ENCODE peak calls at places on chromosomes 12 and 14, in eight cellular contexts. S, T, O, E, W, L, P and I are unnamed samples.

GRCh38 chr12:67721216-67721615 is 72.7 kb downstream of the DYRK2 start:
- DNase-seq in S (no peak), T (no peak), O (no peak), E (no peak), W (no peak), L (no peak), P (no peak), I (no peak)

GRCh38 chr12:82279597-82279996 is 78.6 kb downstream of the CCDC59 start:
- DNase-seq in S (no peak), T (no peak), O (no peak), E (no peak), W (no peak), L (no peak), P (no peak), I (no peak)

GRCh38 chr14:69953266-69953905 is 74.2 kb downstream of the SMOC1 start:
- DNase-seq in S (no peak), T (no peak), O (no peak), E (no peak), W (peak; percentile 14), L (no peak), P (no peak), I (peak; percentile 14)

GRCh38 chr14:102586420-102587119 is 5.9 kb upstream of the RCOR1 start:
- DNase-seq in S (no peak), T (no peak), O (no peak), E (no peak), W (no peak), L (peak; percentile 53), P (peak; percentile 73), I (no peak)

GRCh38 chr14:71439247-71439646 is 493.0 kb upstream of the RGS6 start:
- DNase-seq in S (no peak), T (no peak), O (no peak), E (no peak), W (no peak), L (no peak), P (peak; percentile 27), I (no peak)

GRCh38 chr14:39350866-39351265 is 81.4 kb downstream of the FBXO33 start:
- DNase-seq in S (no peak), T (no peak), O (no peak), E (no peak), W (no peak), L (no peak), P (no peak), I (no peak)

GRCh38 chr12:3071107-3071506 is 6.1 kb upstream of the TSPAN9 start:
- DNase-seq in S (peak; percentile 28), T (no peak), O (no peak), E (peak; percentile 69), W (no peak), L (no peak), P (no peak), I (no peak)

GRCh38 chr14:76112889-76113611 is 38.7 kb upstream of the GPATCH2L start:
- DNase-seq in S (peak; percentile 75), T (no peak), O (no peak), E (no peak), W (no peak), L (no peak), P (no peak), I (no peak)

GRCh38 chr12:50197297-50197727 is 30.1 kb upstream of the CERS5 start:
- DNase-seq in S (no peak), T (no peak), O (no peak), E (no peak), W (no peak), L (no peak), P (no peak), I (no peak)

GRCh38 chr12:52946797-52947547 is 1.9 kb upstream of the KRT18 start:
- DNase-seq in S (peak; percentile 47), T (no peak), O (no peak), E (no peak), W (no peak), L (no peak), P (no peak), I (no peak)

GRCh38 chr12:47377414-47378221 is 297.9 kb upstream of the AMIGO2 start:
- DNase-seq in S (no peak), T (peak; percentile 71), O (peak; percentile 90), E (peak; percentile 78), W (no peak), L (peak; percentile 97), P (peak; percentile 100), I (no peak)

DNA sequence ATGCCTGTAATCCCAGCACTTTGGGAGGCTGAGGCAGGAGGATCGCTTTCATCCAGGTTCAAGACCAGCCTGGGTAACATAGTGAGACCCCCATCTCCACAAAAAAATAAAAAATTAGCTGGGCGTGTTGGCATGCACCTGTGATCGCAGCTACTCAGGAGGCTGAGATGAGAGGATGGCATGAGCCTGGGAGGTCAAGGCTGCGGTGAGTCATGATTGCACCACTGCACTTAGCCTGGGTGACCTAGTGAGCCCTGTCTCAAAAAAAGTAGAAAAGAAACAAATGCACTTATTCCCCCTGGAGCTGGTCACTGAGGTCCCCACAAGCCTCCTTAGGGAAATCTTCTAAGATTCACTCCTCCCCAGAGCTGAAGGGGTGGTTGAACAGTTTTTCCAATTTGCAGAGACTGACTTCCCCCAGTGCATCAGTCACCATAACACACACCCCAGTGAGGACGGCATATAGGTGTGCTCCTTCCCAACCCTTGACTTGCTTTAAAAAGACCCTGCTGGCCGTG is 1.6 kb downstream of the CD9 start:
- DNase-seq in S (no peak), T (no peak), O (no peak), E (no peak), W (no peak), L (no peak), P (no peak), I (no peak)
- H3K27ac ChIP-seq in S (no peak overlapping the region), T (no peak overlapping the region), O (peak overlapping the region; percentile 87), E (peak overlapping the region; percentile 90), W (peak overlapping the region; percentile 94), L (no peak overlapping the region), P (no peak overlapping the region), I (peak overlapping the region; percentile 97)

DNA sequence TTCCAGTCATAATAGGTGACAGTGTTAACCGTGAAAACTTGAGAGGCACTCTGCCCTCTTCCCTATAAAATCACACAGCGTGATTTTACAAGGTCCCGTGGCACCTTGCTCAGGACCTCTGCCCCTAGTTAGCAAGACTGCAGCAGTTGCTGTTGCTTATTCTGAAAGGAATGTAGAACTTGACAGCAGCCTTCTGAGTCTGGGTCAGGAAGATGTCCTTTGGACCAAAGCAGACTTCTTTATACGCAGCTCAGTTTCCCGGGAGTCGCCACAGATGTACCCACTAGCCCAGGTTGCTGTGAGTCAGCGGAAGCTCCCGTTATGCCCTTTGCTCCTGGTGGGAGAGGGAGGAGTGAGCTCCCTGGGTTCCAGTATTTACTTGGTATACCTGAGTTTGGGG is 13.2 kb downstream of the PRKAB1 start:
- DNase-seq in S (no peak), T (no peak), O (no peak), E (peak; percentile 41), W (no peak), L (no peak), P (no peak), I (no peak)
- H3K27ac ChIP-seq in S (no peak overlapping the region), T (no peak overlapping the region), O (no peak overlapping the region), E (peak overlapping the region; percentile 90), W (no peak overlapping the region), L (no peak overlapping the region), P (no peak overlapping the region), I (no peak overlapping the region)

GRCh38 chr12:6330192-6330591 is 11.7 kb downstream of the TNFRSF1A start:
- DNase-seq in S (no peak), T (no peak), O (no peak), E (no peak), W (no peak), L (no peak), P (no peak), I (no peak)
- H3K27ac ChIP-seq in S (no peak overlapping the region), T (no peak overlapping the region), O (peak overlapping the region; percentile 95), E (no peak overlapping the region), W (no peak overlapping the region), L (no peak overlapping the region), P (peak overlapping the region; percentile 1), I (no peak overlapping the region)

GRCh38 chr12:57454566-57455373 is at the start of gene INHBE:
- DNase-seq in S (peak; percentile 97), T (peak; percentile 38), O (no peak), E (peak; percentile 83), W (no peak), L (peak; percentile 94), P (peak; percentile 96), I (no peak)
- H3K27ac ChIP-seq in S (no peak within 1 kb of the TSS), T (peak within 1 kb of the TSS; percentile 66), O (peak within 1 kb of the TSS; percentile 99), E (peak within 1 kb of the TSS; percentile 91), W (no peak within 1 kb of the TSS), L (peak within 1 kb of the TSS; percentile 98), P (peak within 1 kb of the TSS; percentile 73), I (no peak within 1 kb of the TSS)

DNA sequence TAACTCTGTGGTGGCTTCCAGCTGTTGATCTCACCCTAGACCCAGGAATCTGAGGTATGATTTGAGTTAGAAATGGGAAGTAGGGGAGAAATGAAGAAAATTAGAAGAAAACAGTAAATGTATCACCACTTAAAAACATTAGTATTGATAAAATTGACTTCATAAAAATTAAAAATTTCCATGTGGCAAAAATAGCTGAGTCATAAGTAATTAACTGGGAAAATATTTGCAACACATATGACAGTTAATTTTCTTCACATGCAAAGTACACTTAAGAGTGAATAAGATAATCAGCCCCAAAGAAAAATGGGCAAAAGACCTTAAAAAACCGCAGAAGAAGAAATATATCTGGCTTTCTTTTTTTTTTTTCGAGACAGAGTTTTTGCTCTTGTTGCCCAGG is 25.5 kb upstream of the ADIPOR2 start:
- DNase-seq in S (no peak), T (no peak), O (no peak), E (no peak), W (no peak), L (no peak), P (no peak), I (no peak)
- H3K27ac ChIP-seq in S (no peak overlapping the region), T (no peak overlapping the region), O (peak overlapping the region; percentile 8), E (no peak overlapping the region), W (no peak overlapping the region), L (no peak overlapping the region), P (no peak overlapping the region), I (peak overlapping the region; percentile 42)

GRCh38 chr14:91935621-91936020 is 11.9 kb downstream of the FBLN5 start:
- DNase-seq in S (no peak), T (no peak), O (no peak), E (no peak), W (no peak), L (no peak), P (no peak), I (no peak)

GRCh38 chr14:91927800-91928199 is 19.7 kb downstream of the FBLN5 start:
- DNase-seq in S (no peak), T (no peak), O (no peak), E (no peak), W (no peak), L (no peak), P (no peak), I (no peak)

GRCh38 chr14:91929700-91930099 is 17.8 kb downstream of the FBLN5 start:
- DNase-seq in S (no peak), T (no peak), O (no peak), E (no peak), W (no peak), L (no peak), P (peak; percentile 40), I (no peak)

GRCh38 chr14:91934554-91935285 is 12.8 kb downstream of the FBLN5 start:
- DNase-seq in S (no peak), T (no peak), O (no peak), E (no peak), W (no peak), L (no peak), P (no peak), I (no peak)

GRCh38 chr14:91931478-91932088 is 15.9 kb downstream of the FBLN5 start:
- DNase-seq in S (no peak), T (no peak), O (no peak), E (no peak), W (no peak), L (no peak), P (no peak), I (no peak)
- H3K27ac ChIP-seq in S (no peak overlapping the region), T (no peak overlapping the region), O (no peak overlapping the region), E (no peak overlapping the region), W (no peak overlapping the region), L (no peak overlapping the region), P (no peak overlapping the region), I (no peak overlapping the region)

GRCh38 chr12:57823131-57823907 is 4.8 kb upstream of the AVIL start:
- DNase-seq in S (no peak), T (no peak), O (no peak), E (no peak), W (no peak), L (no peak), P (no peak), I (no peak)
- H3K27ac ChIP-seq in S (no peak overlapping the region), T (no peak overlapping the region), O (no peak overlapping the region), E (no peak overlapping the region), W (no peak overlapping the region), L (no peak overlapping the region), P (no peak overlapping the region), I (peak overlapping the region; percentile 9)